ENCODE peak calls at places on chromosomes 4 and X, in nine cellular contexts. P, L, T, U, I, F, G, Q and N are unnamed samples.

GRCh38 chrX:71927040-71927439 is 16.4 kb downstream of the NHSL2 start:
- DNase-seq in P (no peak), L (no peak), T (no peak), U (no peak), I (no peak), F (no peak), G (no peak), Q (no peak), N (no peak)

GRCh38 chr4:10063544-10064300 is 42.4 kb upstream of the SLC2A9 start:
- DNase-seq in P (peak; percentile 41), L (no peak), T (no peak), U (peak; percentile 80), I (peak; percentile 74), F (no peak), G (no peak), Q (peak; percentile 82), N (peak; percentile 51)

GRCh38 chr4:153725070-153725810 is 34.6 kb downstream of the RNF175 start:
- DNase-seq in P (no peak), L (no peak), T (no peak), U (no peak), I (no peak), F (no peak), G (no peak), Q (no peak), N (no peak)

GRCh38 chr4:1039493-1040343 is 28.3 kb downstream of the FGFRL1 start:
- DNase-seq in P (no peak), L (no peak), T (no peak), U (peak; percentile 34), I (no peak), F (no peak), G (no peak), Q (no peak), N (peak; percentile 56)

GRCh38 chr4:157600583-157600982 is 380.1 kb downstream of the GRIA2 start:
- DNase-seq in P (no peak), L (no peak), T (no peak), U (no peak), I (no peak), F (no peak), G (no peak), Q (no peak), N (no peak)

GRCh38 chr4:15776871-15777648 is 1.1 kb upstream of the CD38 start:
- DNase-seq in P (no peak), L (no peak), T (no peak), U (no peak), I (no peak), F (no peak), G (no peak), Q (no peak), N (no peak)

GRCh38 chr4:143163618-143164017 is 21.1 kb upstream of the USP38 start:
- DNase-seq in P (no peak), L (no peak), T (no peak), U (no peak), I (no peak), F (no peak), G (no peak), Q (no peak), N (no peak)

GRCh38 chr4:159400782-159401712 is 298.2 kb downstream of the RAPGEF2 start:
- DNase-seq in P (peak; percentile 45), L (no peak), T (no peak), U (peak; percentile 95), I (no peak), F (no peak), G (no peak), Q (no peak), N (peak; percentile 83)

GRCh38 chrX:49995021-49995731 is 72.8 kb downstream of the CLCN5 start:
- DNase-seq in P (peak; percentile 50), L (no peak), T (no peak), U (peak; percentile 81), I (no peak), F (no peak), G (no peak), Q (no peak), N (peak; percentile 74)

GRCh38 chrX:19193584-19193983 is 71.3 kb upstream of the ADGRG2 start:
- DNase-seq in P (peak; percentile 2), L (no peak), T (no peak), U (no peak), I (no peak), F (no peak), G (no peak), Q (no peak), N (no peak)